ENCODE peak calls at places on chromosome 6, in six cellular contexts. A, Z, C, H, T and O are unnamed samples.

GRCh38 chr6:170347091-170347490 is 40.5 kb downstream of the FAM120B start:
- DNase-seq in A (no peak), Z (no peak), C (no peak), H (no peak), T (no peak), O (peak; percentile 35)

GRCh38 chr6:156808287-156808686 is 31.1 kb downstream of the ARID1B start:
- DNase-seq in A (peak; percentile 59), Z (peak; percentile 64), C (peak; percentile 56), H (peak; percentile 15), T (no peak), O (no peak)

GRCh38 chr6:88855521-88856152 is 107.8 kb downstream of the RNGTT start:
- DNase-seq in A (no peak), Z (no peak), C (no peak), H (peak; percentile 20), T (no peak), O (no peak)

GRCh38 chr6:37303891-37304503 is 46.1 kb upstream of the TMEM217 start:
- DNase-seq in A (peak; percentile 64), Z (peak; percentile 61), C (peak; percentile 68), H (peak; percentile 27), T (no peak), O (peak; percentile 64)

GRCh38 chr6:7727150-7727950 is 1.5 kb downstream of the BMP6 start:
- DNase-seq in A (peak; percentile 27), Z (peak; percentile 20), C (peak; percentile 36), H (no peak), T (no peak), O (peak; percentile 16)

GRCh38 chr6:26022166-26022510 is 59.5 kb downstream of the TRIM38 start:
- DNase-seq in A (peak; percentile 89), Z (peak; percentile 88), C (peak; percentile 90), H (peak; percentile 87), T (peak; percentile 70), O (peak; percentile 71)

GRCh38 chr6:170093658-170094596 is 197.0 kb downstream of the DLL1 start:
- DNase-seq in A (no peak), Z (no peak), C (no peak), H (no peak), T (no peak), O (no peak)

GRCh38 chr6:138007014-138007472 is 100.2 kb downstream of the PERP start:
- DNase-seq in A (peak; percentile 34), Z (peak; percentile 28), C (peak; percentile 21), H (peak; percentile 33), T (peak; percentile 54), O (peak; percentile 82)

GRCh38 chr6:29764422-29765196 is 41.4 kb downstream of the HLA-F start:
- DNase-seq in A (peak; percentile 61), Z (peak; percentile 11), C (no peak), H (no peak), T (peak; percentile 5), O (peak; percentile 55)

GRCh38 chr6:154995241-154996162 is at the start of gene TIAM2:
- DNase-seq in A (no peak), Z (peak; percentile 29), C (no peak), H (peak; percentile 24), T (no peak), O (no peak)

GRCh38 chr6:72425003-72425681 is 196.7 kb upstream of the KCNQ5 start:
- DNase-seq in A (peak; percentile 63), Z (peak; percentile 44), C (peak; percentile 50), H (peak; percentile 81), T (no peak), O (peak; percentile 81)
- TF ChIP-seq CTCF in A (no peak), Z (no peak), C (no peak), H (no peak), T (no peak), O (no peak)

GRCh38 chr6:3752538-3753227 is 1.2 kb upstream of the PXDC1 start:
- DNase-seq in A (no peak), Z (no peak), C (no peak), H (no peak), T (no peak), O (no peak)
- H3K4me3 ChIP-seq in A (peak overlapping the region; percentile 75), Z (peak overlapping the region; percentile 52), C (peak overlapping the region; percentile 67), H (peak overlapping the region; percentile 76), T (peak overlapping the region; percentile 64), O (peak overlapping the region; percentile 61)

GRCh38 chr6:39867592-39867991 is 66.7 kb downstream of the MOCS1 start:
- DNase-seq in A (no peak), Z (no peak), C (no peak), H (no peak), T (no peak), O (no peak)
- TF ChIP-seq CTCF in A (no peak), Z (no peak), C (peak; percentile 6), H (peak; percentile 24), T (no peak), O (no peak)

GRCh38 chr6:144248470-144249301 is 36.4 kb upstream of the UTRN start:
- DNase-seq in A (peak; percentile 96), Z (peak; percentile 79), C (peak; percentile 80), H (peak; percentile 78), T (no peak), O (no peak)
- H3K4me3 ChIP-seq in A (no peak overlapping the region), Z (no peak overlapping the region), C (no peak overlapping the region), H (no peak overlapping the region), T (no peak overlapping the region), O (no peak overlapping the region)

DNA sequence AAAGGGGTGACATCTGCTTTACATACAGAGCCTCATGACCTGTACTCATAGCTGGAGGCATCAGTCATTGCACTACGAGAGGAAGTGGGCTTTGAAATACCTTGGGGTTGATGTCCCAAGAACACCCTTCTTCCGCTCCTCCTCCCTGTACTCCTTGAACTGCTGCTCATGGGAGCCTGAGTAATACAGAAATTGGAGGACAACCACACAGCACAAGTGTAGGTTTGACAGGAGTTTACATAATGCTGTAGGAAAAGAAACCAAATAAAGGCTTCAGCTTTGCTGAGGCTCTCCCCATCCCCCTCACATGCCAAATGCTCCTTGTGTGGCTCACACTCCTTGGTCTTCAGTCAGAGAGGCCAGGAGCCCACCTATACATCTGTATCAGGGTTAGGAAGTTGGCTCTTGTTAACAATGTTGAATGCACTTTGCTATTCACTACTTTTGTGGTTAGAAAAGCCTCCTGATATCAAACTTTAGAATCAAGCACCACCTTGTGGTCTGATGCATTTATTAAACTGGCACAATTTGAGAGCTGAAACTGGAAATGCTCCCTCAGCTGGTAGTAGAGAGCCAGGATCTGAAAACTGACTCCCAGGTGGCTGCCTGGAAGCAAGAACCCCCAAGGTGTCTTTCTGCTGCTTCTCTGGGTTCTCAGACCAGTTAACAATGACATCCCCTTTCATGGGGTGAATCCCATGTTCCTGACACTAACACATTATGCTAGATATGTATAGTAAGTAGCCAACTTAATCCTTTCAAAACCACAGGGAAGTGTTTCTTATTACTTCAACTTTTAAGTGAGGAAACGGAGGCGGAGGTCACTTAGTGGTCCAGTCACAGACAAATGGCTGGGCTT is 56.2 kb upstream of the EDN1 start:
- DNase-seq in A (peak; percentile 88), Z (peak; percentile 81), C (peak; percentile 87), H (peak; percentile 88), T (peak; percentile 67), O (peak; percentile 83)
- TF ChIP-seq CTCF in A (peak; percentile 83), Z (peak; percentile 79), C (no peak), H (peak; percentile 83), T (peak; percentile 67), O (peak; percentile 87)

GRCh38 chr6:79574636-79575035 is 37.4 kb upstream of the LCA5 start:
- DNase-seq in A (peak; percentile 40), Z (peak; percentile 60), C (peak; percentile 65), H (peak; percentile 87), T (no peak), O (peak; percentile 32)

GRCh38 chr6:79570129-79570801 is 33.0 kb upstream of the LCA5 start:
- DNase-seq in A (peak; percentile 75), Z (peak; percentile 37), C (peak; percentile 50), H (peak; percentile 54), T (peak; percentile 78), O (peak; percentile 80)

GRCh38 chr6:79570802-79571367 is 33.7 kb upstream of the LCA5 start:
- DNase-seq in A (peak; percentile 53), Z (peak; percentile 54), C (peak; percentile 57), H (peak; percentile 68), T (no peak), O (peak; percentile 57)
- H3K4me3 ChIP-seq in A (no peak overlapping the region), Z (no peak overlapping the region), C (no peak overlapping the region), H (no peak overlapping the region), T (no peak overlapping the region), O (peak overlapping the region; percentile 2)

GRCh38 chr6:130676077-130676772 is 151.0 kb upstream of the SMLR1 start:
- DNase-seq in A (peak; percentile 13), Z (no peak), C (no peak), H (no peak), T (no peak), O (no peak)
- TF ChIP-seq CTCF in A (no peak), Z (no peak), C (no peak), H (peak; percentile 19), T (no peak), O (no peak)

DNA sequence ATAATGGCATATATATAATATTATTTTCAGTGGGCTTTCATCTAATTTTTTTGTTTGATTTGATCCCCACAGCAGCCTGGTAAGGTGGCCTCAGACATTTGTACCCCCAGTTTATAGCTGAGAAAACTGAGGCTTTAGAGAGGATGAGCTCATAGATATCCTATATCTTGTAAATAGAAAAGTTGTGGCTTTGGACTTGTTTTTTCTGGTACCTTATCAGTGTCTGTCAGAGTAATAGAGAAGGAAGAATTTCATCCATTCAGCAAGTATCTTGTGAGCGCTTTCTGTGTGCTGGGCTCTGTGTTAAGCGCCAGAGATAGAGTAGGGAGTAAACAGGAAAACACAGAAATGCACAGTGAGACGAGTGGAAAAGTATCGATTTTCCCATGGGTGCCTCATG is 27.9 kb downstream of the TAF11 start:
- DNase-seq in A (no peak), Z (no peak), C (no peak), H (no peak), T (no peak), O (no peak)
- H3K4me3 ChIP-seq in A (no peak overlapping the region), Z (no peak overlapping the region), C (no peak overlapping the region), H (no peak overlapping the region), T (no peak overlapping the region), O (no peak overlapping the region)

GRCh38 chr6:44775121-44775520 is 387.6 kb downstream of the CDC5L start:
- DNase-seq in A (no peak), Z (no peak), C (no peak), H (no peak), T (no peak), O (no peak)
- TF ChIP-seq CTCF in A (no peak), Z (no peak), C (no peak), H (no peak), T (no peak), O (no peak)

GRCh38 chr6:42555477-42556457 is 8.1 kb upstream of the UBR2 start:
- DNase-seq in A (no peak), Z (peak; percentile 7), C (peak; percentile 20), H (no peak), T (peak; percentile 88), O (peak; percentile 40)

GRCh38 chr6:42551202-42551601 is 12.6 kb upstream of the UBR2 start:
- DNase-seq in A (peak; percentile 40), Z (peak; percentile 29), C (peak; percentile 29), H (no peak), T (no peak), O (peak; percentile 28)

GRCh38 chr6:42561986-42562385 is 1.8 kb upstream of the UBR2 start:
- DNase-seq in A (no peak), Z (no peak), C (no peak), H (no peak), T (no peak), O (no peak)

GRCh38 chr6:42552380-42552779 is 11.4 kb upstream of the UBR2 start:
- DNase-seq in A (no peak), Z (no peak), C (no peak), H (no peak), T (no peak), O (no peak)

GRCh38 chr6:42556462-42556861 is 7.4 kb upstream of the UBR2 start:
- DNase-seq in A (no peak), Z (no peak), C (no peak), H (no peak), T (peak; percentile 74), O (no peak)
- H3K4me3 ChIP-seq in A (no peak overlapping the region), Z (no peak overlapping the region), C (no peak overlapping the region), H (no peak overlapping the region), T (no peak overlapping the region), O (no peak overlapping the region)